ENCODE peak calls at places on chromosomes 4 and X, in eight cellular contexts. One of them, this sample, is unnamed.

GRCh38 chrX:87664381-87664780 is 146.8 kb downstream of the KLHL4 start:
- DNase-seq in OCI-LY7: peak; percentile 0
- DNase-seq in ovary: no peak
- DNase-seq in CD8-positive, alpha-beta T cell: no peak
- DNase-seq in fibroblast of lung: peak; percentile 14
- DNase-seq in CD4-positive, alpha-beta memory T cell: no peak
- DNase-seq in mammary epithelial cell: peak; percentile 18
- DNase-seq in Karpas-422: peak; percentile 77
- DNase-seq in this sample: no peak

GRCh38 chr4:80173387-80173786 is 23.9 kb upstream of the PRDM8 start:
- DNase-seq in CD8-positive, alpha-beta T cell: peak; percentile 49
- DNase-seq in ovary: no peak
- DNase-seq in OCI-LY7: peak; percentile 57
- DNase-seq in mammary epithelial cell: peak; percentile 87
- DNase-seq in fibroblast of lung: peak; percentile 89
- DNase-seq in Karpas-422: no peak
- DNase-seq in CD4-positive, alpha-beta memory T cell: peak; percentile 64
- DNase-seq in this sample: peak; percentile 75

GRCh38 chr4:54063737-54064316 is 578 bp downstream of the CHIC2 start:
- DNase-seq in CD8-positive, alpha-beta T cell: peak; percentile 23
- DNase-seq in Karpas-422: peak; percentile 80
- DNase-seq in OCI-LY7: peak; percentile 48
- DNase-seq in ovary: peak; percentile 53
- DNase-seq in mammary epithelial cell: peak; percentile 34
- DNase-seq in CD4-positive, alpha-beta memory T cell: peak; percentile 52
- DNase-seq in fibroblast of lung: peak; percentile 36
- DNase-seq in this sample: no peak

GRCh38 chr4:85925071-85925470 is 434.8 kb downstream of the MAPK10 start:
- DNase-seq in Karpas-422: no peak
- DNase-seq in CD8-positive, alpha-beta T cell: no peak
- DNase-seq in OCI-LY7: no peak
- DNase-seq in CD4-positive, alpha-beta memory T cell: no peak
- DNase-seq in mammary epithelial cell: no peak
- DNase-seq in ovary: no peak
- DNase-seq in fibroblast of lung: no peak
- DNase-seq in this sample: no peak

GRCh38 chr4:2059034-2059725 is at the start of gene NAT8L:
- DNase-seq in fibroblast of lung: no peak
- DNase-seq in CD4-positive, alpha-beta memory T cell: no peak
- DNase-seq in Karpas-422: no peak
- DNase-seq in OCI-LY7: peak; percentile 22
- DNase-seq in ovary: no peak
- DNase-seq in mammary epithelial cell: no peak
- DNase-seq in CD8-positive, alpha-beta T cell: no peak
- DNase-seq in this sample: no peak

GRCh38 chr4:4595252-4595651 is 53.4 kb upstream of the STX18 start:
- DNase-seq in Karpas-422: peak; percentile 55
- DNase-seq in CD8-positive, alpha-beta T cell: no peak
- DNase-seq in CD4-positive, alpha-beta memory T cell: no peak
- DNase-seq in ovary: no peak
- DNase-seq in mammary epithelial cell: no peak
- DNase-seq in fibroblast of lung: no peak
- DNase-seq in OCI-LY7: peak; percentile 15
- DNase-seq in this sample: no peak

GRCh38 chrX:27751976-27752375 is 55.8 kb upstream of the MAGEB10 start:
- DNase-seq in ovary: no peak
- DNase-seq in mammary epithelial cell: no peak
- DNase-seq in CD8-positive, alpha-beta T cell: no peak
- DNase-seq in Karpas-422: no peak
- DNase-seq in CD4-positive, alpha-beta memory T cell: no peak
- DNase-seq in OCI-LY7: no peak
- DNase-seq in fibroblast of lung: peak; percentile 7
- DNase-seq in this sample: peak; percentile 14

GRCh38 chr4:3276961-3277360 is 15.9 kb upstream of the RGS12 start:
- DNase-seq in CD8-positive, alpha-beta T cell: no peak
- DNase-seq in CD4-positive, alpha-beta memory T cell: no peak
- DNase-seq in ovary: no peak
- DNase-seq in OCI-LY7: no peak
- DNase-seq in mammary epithelial cell: no peak
- DNase-seq in fibroblast of lung: peak; percentile 80
- DNase-seq in Karpas-422: no peak
- DNase-seq in this sample: peak; percentile 41

GRCh38 chrX:153806999-153807575 is 12.6 kb downstream of the SSR4 start:
- DNase-seq in CD8-positive, alpha-beta T cell: no peak
- DNase-seq in OCI-LY7: no peak
- DNase-seq in ovary: no peak
- DNase-seq in Karpas-422: no peak
- DNase-seq in fibroblast of lung: no peak
- DNase-seq in mammary epithelial cell: no peak
- DNase-seq in CD4-positive, alpha-beta memory T cell: no peak
- DNase-seq in this sample: no peak

GRCh38 chr4:186904104-186904503 is 180.4 kb upstream of the FAT1 start:
- DNase-seq in ovary: no peak
- DNase-seq in fibroblast of lung: peak; percentile 90
- DNase-seq in CD8-positive, alpha-beta T cell: no peak
- DNase-seq in mammary epithelial cell: peak; percentile 84
- DNase-seq in CD4-positive, alpha-beta memory T cell: no peak
- DNase-seq in Karpas-422: no peak
- DNase-seq in OCI-LY7: no peak
- DNase-seq in this sample: peak; percentile 77

GRCh38 chr4:133150643-133151300 is 1.7 kb downstream of the PCDH10 start:
- DNase-seq in OCI-LY7: no peak
- DNase-seq in fibroblast of lung: peak; percentile 53
- DNase-seq in CD8-positive, alpha-beta T cell: no peak
- DNase-seq in mammary epithelial cell: no peak
- DNase-seq in ovary: peak; percentile 28
- DNase-seq in CD4-positive, alpha-beta memory T cell: no peak
- DNase-seq in Karpas-422: no peak
- DNase-seq in this sample: peak; percentile 20

GRCh38 chrX:56792270-56793111 is 63.4 kb downstream of the NBDY start:
- DNase-seq in OCI-LY7: peak; percentile 12
- DNase-seq in Karpas-422: peak; percentile 56
- DNase-seq in ovary: no peak
- DNase-seq in CD8-positive, alpha-beta T cell: no peak
- DNase-seq in CD4-positive, alpha-beta memory T cell: no peak
- DNase-seq in fibroblast of lung: no peak
- DNase-seq in mammary epithelial cell: no peak
- DNase-seq in this sample: no peak

GRCh38 chr4:26290276-26290675 is 30.5 kb upstream of the RBPJ start:
- DNase-seq in mammary epithelial cell: no peak
- DNase-seq in CD8-positive, alpha-beta T cell: no peak
- DNase-seq in ovary: no peak
- DNase-seq in Karpas-422: no peak
- DNase-seq in CD4-positive, alpha-beta memory T cell: no peak
- DNase-seq in fibroblast of lung: no peak
- DNase-seq in OCI-LY7: no peak
- DNase-seq in this sample: no peak

GRCh38 chrX:65933085-65933589 is 106.7 kb downstream of the VSIG4 start:
- DNase-seq in CD8-positive, alpha-beta T cell: no peak
- DNase-seq in mammary epithelial cell: peak; percentile 34
- DNase-seq in fibroblast of lung: no peak
- DNase-seq in CD4-positive, alpha-beta memory T cell: no peak
- DNase-seq in OCI-LY7: no peak
- DNase-seq in Karpas-422: no peak
- DNase-seq in ovary: no peak
- DNase-seq in this sample: no peak

GRCh38 chrX:65928522-65928921 is 111.4 kb downstream of the VSIG4 start:
- DNase-seq in fibroblast of lung: no peak
- DNase-seq in mammary epithelial cell: no peak
- DNase-seq in Karpas-422: no peak
- DNase-seq in ovary: no peak
- DNase-seq in CD4-positive, alpha-beta memory T cell: no peak
- DNase-seq in CD8-positive, alpha-beta T cell: no peak
- DNase-seq in OCI-LY7: no peak
- DNase-seq in this sample: no peak

GRCh38 chrX:65932173-65933084 is 107.5 kb downstream of the VSIG4 start:
- DNase-seq in CD8-positive, alpha-beta T cell: no peak
- DNase-seq in fibroblast of lung: no peak
- DNase-seq in OCI-LY7: peak; percentile 33
- DNase-seq in ovary: no peak
- DNase-seq in CD4-positive, alpha-beta memory T cell: no peak
- DNase-seq in mammary epithelial cell: peak; percentile 93
- DNase-seq in Karpas-422: peak; percentile 68
- DNase-seq in this sample: no peak
- H3K27ac ChIP-seq in CD8-positive, alpha-beta T cell: no peak overlapping the region
- H3K27ac ChIP-seq in fibroblast of lung: no peak overlapping the region
- H3K27ac ChIP-seq in OCI-LY7: no peak overlapping the region
- H3K27ac ChIP-seq in ovary: no peak overlapping the region
- H3K27ac ChIP-seq in CD4-positive, alpha-beta memory T cell: no peak overlapping the region
- H3K27ac ChIP-seq in mammary epithelial cell: peak overlapping the region; percentile 75
- H3K27ac ChIP-seq in Karpas-422: no peak overlapping the region
- H3K27ac ChIP-seq in this sample: no peak overlapping the region

GRCh38 chr4:165375465-165375864 is 3.3 kb upstream of the CPE start:
- DNase-seq in mammary epithelial cell: no peak
- DNase-seq in Karpas-422: no peak
- DNase-seq in CD8-positive, alpha-beta T cell: no peak
- DNase-seq in ovary: no peak
- DNase-seq in OCI-LY7: no peak
- DNase-seq in CD4-positive, alpha-beta memory T cell: no peak
- DNase-seq in fibroblast of lung: no peak
- DNase-seq in this sample: no peak

GRCh38 chr4:165379662-165380061 is 854 bp downstream of the CPE start:
- DNase-seq in CD8-positive, alpha-beta T cell: no peak
- DNase-seq in fibroblast of lung: peak; percentile 44
- DNase-seq in OCI-LY7: no peak
- DNase-seq in ovary: peak; percentile 34
- DNase-seq in mammary epithelial cell: no peak
- DNase-seq in CD4-positive, alpha-beta memory T cell: no peak
- DNase-seq in Karpas-422: no peak
- DNase-seq in this sample: peak; percentile 79

GRCh38 chr4:165381821-165382373 is 3.1 kb downstream of the CPE start:
- DNase-seq in mammary epithelial cell: no peak
- DNase-seq in OCI-LY7: no peak
- DNase-seq in ovary: no peak
- DNase-seq in Karpas-422: no peak
- DNase-seq in CD4-positive, alpha-beta memory T cell: no peak
- DNase-seq in fibroblast of lung: no peak
- DNase-seq in CD8-positive, alpha-beta T cell: no peak
- DNase-seq in this sample: no peak

GRCh38 chr4:165378763-165379631 is at the start of gene CPE:
- DNase-seq in ovary: peak; percentile 80
- DNase-seq in fibroblast of lung: peak; percentile 78
- DNase-seq in CD4-positive, alpha-beta memory T cell: peak; percentile 34
- DNase-seq in OCI-LY7: no peak
- DNase-seq in mammary epithelial cell: peak; percentile 78
- DNase-seq in Karpas-422: no peak
- DNase-seq in CD8-positive, alpha-beta T cell: peak; percentile 27
- DNase-seq in this sample: peak; percentile 71

GRCh38 chr4:165378398-165378762 is 428 bp upstream of the CPE start:
- DNase-seq in fibroblast of lung: no peak
- DNase-seq in OCI-LY7: no peak
- DNase-seq in mammary epithelial cell: no peak
- DNase-seq in Karpas-422: no peak
- DNase-seq in ovary: no peak
- DNase-seq in CD8-positive, alpha-beta T cell: no peak
- DNase-seq in CD4-positive, alpha-beta memory T cell: no peak
- DNase-seq in this sample: no peak
- H3K27ac ChIP-seq in fibroblast of lung: no peak overlapping the region
- H3K27ac ChIP-seq in OCI-LY7: no peak overlapping the region
- H3K27ac ChIP-seq in mammary epithelial cell: no peak overlapping the region
- H3K27ac ChIP-seq in Karpas-422: no peak overlapping the region
- H3K27ac ChIP-seq in ovary: no peak overlapping the region
- H3K27ac ChIP-seq in CD8-positive, alpha-beta T cell: no peak overlapping the region
- H3K27ac ChIP-seq in CD4-positive, alpha-beta memory T cell: no peak overlapping the region
- H3K27ac ChIP-seq in this sample: no peak overlapping the region

GRCh38 chr4:33126002-33126401 is 2405.8 kb downstream of the PCDH7 start:
- DNase-seq in Karpas-422: no peak
- DNase-seq in fibroblast of lung: no peak
- DNase-seq in ovary: no peak
- DNase-seq in OCI-LY7: no peak
- DNase-seq in mammary epithelial cell: no peak
- DNase-seq in CD8-positive, alpha-beta T cell: no peak
- DNase-seq in CD4-positive, alpha-beta memory T cell: no peak
- DNase-seq in this sample: no peak
- H3K27ac ChIP-seq in Karpas-422: no peak overlapping the region
- H3K27ac ChIP-seq in fibroblast of lung: no peak overlapping the region
- H3K27ac ChIP-seq in ovary: no peak overlapping the region
- H3K27ac ChIP-seq in OCI-LY7: no peak overlapping the region
- H3K27ac ChIP-seq in mammary epithelial cell: no peak overlapping the region
- H3K27ac ChIP-seq in CD8-positive, alpha-beta T cell: no peak overlapping the region
- H3K27ac ChIP-seq in CD4-positive, alpha-beta memory T cell: no peak overlapping the region
- H3K27ac ChIP-seq in this sample: no peak overlapping the region

GRCh38 chrX:134747006-134747405 is 88.7 kb upstream of the PLAC1 start:
- DNase-seq in CD8-positive, alpha-beta T cell: no peak
- DNase-seq in CD4-positive, alpha-beta memory T cell: no peak
- DNase-seq in OCI-LY7: no peak
- DNase-seq in mammary epithelial cell: no peak
- DNase-seq in fibroblast of lung: no peak
- DNase-seq in Karpas-422: no peak
- DNase-seq in ovary: no peak
- DNase-seq in this sample: no peak

GRCh38 chrX:134741801-134742200 is 83.5 kb upstream of the PLAC1 start:
- DNase-seq in CD8-positive, alpha-beta T cell: no peak
- DNase-seq in mammary epithelial cell: no peak
- DNase-seq in fibroblast of lung: no peak
- DNase-seq in Karpas-422: peak; percentile 23
- DNase-seq in ovary: no peak
- DNase-seq in CD4-positive, alpha-beta memory T cell: no peak
- DNase-seq in OCI-LY7: no peak
- DNase-seq in this sample: no peak

GRCh38 chrX:134746379-134746723 is 88.1 kb upstream of the PLAC1 start:
- DNase-seq in mammary epithelial cell: no peak
- DNase-seq in fibroblast of lung: peak; percentile 73
- DNase-seq in Karpas-422: no peak
- DNase-seq in CD4-positive, alpha-beta memory T cell: no peak
- DNase-seq in ovary: no peak
- DNase-seq in CD8-positive, alpha-beta T cell: no peak
- DNase-seq in OCI-LY7: no peak
- DNase-seq in this sample: no peak

GRCh38 chrX:134743121-134743520 is 84.8 kb upstream of the PLAC1 start:
- DNase-seq in mammary epithelial cell: no peak
- DNase-seq in fibroblast of lung: no peak
- DNase-seq in OCI-LY7: no peak
- DNase-seq in CD4-positive, alpha-beta memory T cell: no peak
- DNase-seq in CD8-positive, alpha-beta T cell: no peak
- DNase-seq in ovary: no peak
- DNase-seq in Karpas-422: no peak
- DNase-seq in this sample: no peak

DNA sequence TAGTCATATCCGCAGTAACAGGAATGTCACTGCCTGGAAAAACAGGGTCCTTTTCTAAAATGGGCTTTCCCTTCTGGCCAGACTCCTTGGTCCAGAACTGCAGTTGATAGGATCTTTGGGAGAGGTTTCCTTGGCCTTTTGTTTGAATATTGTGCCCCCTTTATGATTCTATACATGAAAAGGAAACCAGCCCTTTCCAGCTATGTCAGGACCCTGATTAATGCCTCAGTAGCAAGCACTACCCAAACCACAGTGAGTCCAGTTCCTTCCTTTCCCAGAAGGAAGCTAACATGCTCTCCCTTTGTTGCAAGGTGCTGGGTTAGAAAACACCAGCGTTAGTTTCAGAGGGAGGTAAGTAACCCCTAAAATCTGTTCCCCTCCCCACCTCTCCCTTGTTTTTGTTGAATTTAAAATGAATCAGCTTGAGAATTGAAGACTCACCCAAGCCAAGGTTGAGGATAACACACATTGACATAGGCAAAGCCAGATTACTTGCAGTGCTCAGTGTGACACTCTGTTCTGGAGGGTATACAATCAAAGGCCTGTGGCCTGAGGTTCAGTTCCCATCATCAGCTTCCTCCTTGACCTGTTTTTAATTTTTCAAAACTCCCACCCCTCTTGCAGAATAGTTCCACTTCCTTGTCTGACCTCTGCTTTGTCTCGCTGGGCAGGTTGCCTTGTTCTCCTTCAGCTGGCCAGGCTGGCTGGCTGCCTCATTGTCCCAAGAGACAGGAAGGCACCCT is 87.5 kb upstream of the PLAC1 start:
- DNase-seq in fibroblast of lung: no peak
- DNase-seq in CD8-positive, alpha-beta T cell: no peak
- DNase-seq in ovary: no peak
- DNase-seq in OCI-LY7: no peak
- DNase-seq in CD4-positive, alpha-beta memory T cell: no peak
- DNase-seq in mammary epithelial cell: no peak
- DNase-seq in Karpas-422: no peak
- DNase-seq in this sample: no peak
- H3K27ac ChIP-seq in fibroblast of lung: no peak overlapping the region
- H3K27ac ChIP-seq in CD8-positive, alpha-beta T cell: no peak overlapping the region
- H3K27ac ChIP-seq in ovary: no peak overlapping the region
- H3K27ac ChIP-seq in OCI-LY7: no peak overlapping the region
- H3K27ac ChIP-seq in CD4-positive, alpha-beta memory T cell: no peak overlapping the region
- H3K27ac ChIP-seq in mammary epithelial cell: no peak overlapping the region
- H3K27ac ChIP-seq in Karpas-422: no peak overlapping the region
- H3K27ac ChIP-seq in this sample: no peak overlapping the region